ENCODE peak calls at places on chromosomes 12 and 14, in five cellular contexts. H is IMR-90, C is kidney epithelial cell, Y is fibroblast of the aortic adventitia, A is heart right ventricle. W is an unnamed sample.

GRCh38 chr12:124910561-124911478 is 3.6 kb downstream of the UBC start:
- DNase-seq in H (peak), C (no peak), Y (no peak), A (no peak), W (no peak)

GRCh38 chr12:110073049-110073831 is 24.9 kb upstream of the C12orf76 start:
- DNase-seq in H (no peak), C (no peak), Y (no peak), A (peak), W (no peak)

GRCh38 chr12:78674311-78675085 is 190.1 kb upstream of the SYT1 start:
- DNase-seq in H (peak), C (no peak), Y (peak), A (no peak), W (no peak)

GRCh38 chr12:77113971-77114370 is 48.6 kb upstream of the E2F7 start:
- DNase-seq in H (peak), C (no peak), Y (no peak), A (no peak), W (no peak)

GRCh38 chr12:14999421-15000047 is 26.7 kb downstream of the PDE6H start:
- DNase-seq in H (no peak), C (no peak), Y (peak), A (no peak), W (peak)

GRCh38 chr14:99797231-99797630 is 4.0 kb downstream of the EML1 start:
- DNase-seq in H (no peak), C (no peak), Y (no peak), A (no peak), W (no peak)

GRCh38 chr12:34396006-34396860 is 373.9 kb downstream of the ALG10 start:
- DNase-seq in H (no peak), C (no peak), Y (no peak), A (no peak), W (no peak)

GRCh38 chr14:65904988-65905387 is 492.5 kb downstream of the FUT8 start:
- DNase-seq in H (no peak), C (no peak), Y (no peak), A (no peak), W (no peak)

GRCh38 chr12:106301611-106302321 is 767 bp upstream of the TCP11L2 start:
- DNase-seq in H (peak), C (no peak), Y (peak), A (peak), W (no peak)

GRCh38 chr12:28463396-28463795 is 273.1 kb downstream of the CCDC91 start:
- DNase-seq in H (no peak), C (no peak), Y (no peak), A (no peak), W (no peak)

GRCh38 chr12:114476159-114476558 is 70.2 kb upstream of the TBX5 start:
- DNase-seq in H (peak), C (no peak), Y (peak), A (no peak), W (no peak)

GRCh38 chr12:76962099-76962498 is 83.3 kb upstream of the CSRP2 start:
- DNase-seq in H (no peak), C (no peak), Y (no peak), A (no peak), W (no peak)

GRCh38 chr12:85188609-85189008 is 91.4 kb upstream of the ALX1 start:
- DNase-seq in H (no peak), C (no peak), Y (no peak), A (no peak), W (no peak)

GRCh38 chr12:26001530-26001929 is 43.0 kb downstream of the RASSF8 start:
- DNase-seq in H (no peak), C (no peak), Y (no peak), A (no peak), W (no peak)

GRCh38 chr12:13194462-13195110 is 1.9 kb upstream of the EMP1 start:
- DNase-seq in H (no peak), C (no peak), Y (peak), A (no peak), W (no peak)

GRCh38 chr12:122850695-122851350 is 15.6 kb downstream of the HIP1R start:
- DNase-seq in H (peak), C (no peak), Y (no peak), A (no peak), W (no peak)

GRCh38 chr14:61581955-61582615 is 113.2 kb upstream of the HIF1A start:
- DNase-seq in H (no peak), C (no peak), Y (peak), A (peak), W (no peak)

GRCh38 chr12:113667667-113668356 is 196.1 kb upstream of the LHX5 start:
- DNase-seq in H (no peak), C (no peak), Y (no peak), A (no peak), W (no peak)

GRCh38 chr12:124454735-124455134 is 112.7 kb downstream of the NCOR2 start:
- DNase-seq in H (no peak), C (no peak), Y (peak), A (no peak), W (no peak)

GRCh38 chr12:44930972-44931600 is 55.0 kb upstream of the NELL2 start:
- DNase-seq in H (peak), C (peak), Y (peak), A (no peak), W (peak)

GRCh38 chr12:128111333-128111732 is 155.6 kb upstream of the TMEM132C start:
- DNase-seq in H (no peak), C (no peak), Y (no peak), A (no peak), W (no peak)

GRCh38 chr14:73777420-73777819 is 63.2 kb upstream of the PNMA1 start:
- DNase-seq in H (no peak), C (no peak), Y (no peak), A (no peak), W (no peak)

GRCh38 chr12:127822743-127823433 is 444.1 kb upstream of the TMEM132C start:
- DNase-seq in H (no peak), C (no peak), Y (peak), A (peak), W (no peak)

GRCh38 chr12:92745874-92746553 is 43.2 kb downstream of the PLEKHG7 start:
- DNase-seq in H (peak), C (peak), Y (peak), A (peak), W (peak)

GRCh38 chr12:31906581-31907286 is 52.5 kb upstream of the RESF1 start:
- DNase-seq in H (no peak), C (no peak), Y (no peak), A (no peak), W (no peak)

GRCh38 chr14:76228138-76228537 is 76.4 kb downstream of the GPATCH2L start:
- DNase-seq in H (no peak), C (no peak), Y (no peak), A (no peak), W (no peak)

GRCh38 chr14:24307156-24307574 is 612 bp downstream of the CIDEB start:
- DNase-seq in H (no peak), C (no peak), Y (no peak), A (no peak), W (no peak)

GRCh38 chr12:70637686-70638085 is 457 bp upstream of the PTPRB start:
- DNase-seq in H (no peak), C (no peak), Y (no peak), A (no peak), W (no peak)

GRCh38 chr14:33800735-33801163 is 150.1 kb downstream of the EGLN3 start:
- DNase-seq in H (no peak), C (no peak), Y (no peak), A (no peak), W (no peak)

GRCh38 chr12:18747960-18748359 is 10.0 kb downstream of the CAPZA3 start:
- DNase-seq in H (peak), C (peak), Y (peak), A (no peak), W (peak)

GRCh38 chr12:22687677-22688076 is 62.7 kb downstream of the ETNK1 start:
- DNase-seq in H (peak), C (peak), Y (peak), A (no peak), W (peak)

GRCh38 chr12:96190403-96191170 is 3.6 kb upstream of the ELK3 start:
- DNase-seq in H (peak), C (no peak), Y (peak), A (no peak), W (no peak)

GRCh38 chr14:65239897-65240296 is 137.6 kb upstream of the MAX start:
- DNase-seq in H (no peak), C (no peak), Y (no peak), A (no peak), W (no peak)

GRCh38 chr12:31355747-31356107 is 29.8 kb upstream of the SINHCAF start:
- DNase-seq in H (no peak), C (no peak), Y (no peak), A (no peak), W (no peak)

GRCh38 chr12:20319374-20319773 is 49.0 kb upstream of the PDE3A start:
- DNase-seq in H (no peak), C (no peak), Y (no peak), A (peak), W (no peak)
- H3K4me3 ChIP-seq in H (no peak), C (no peak), Y (no peak), A (peak), W (no peak)

GRCh38 chr12:1796515-1797010 is 23.8 kb upstream of the LRTM2 start:
- DNase-seq in H (no peak), C (no peak), Y (no peak), A (no peak), W (no peak)

GRCh38 chr12:1798734-1799067 is 21.7 kb upstream of the LRTM2 start:
- DNase-seq in H (no peak), C (no peak), Y (no peak), A (no peak), W (no peak)

GRCh38 chr12:1795785-1796514 is 24.4 kb upstream of the LRTM2 start:
- DNase-seq in H (peak), C (peak), Y (peak), A (peak), W (no peak)

GRCh38 chr12:1797991-1798733 is 22.2 kb upstream of the LRTM2 start:
- DNase-seq in H (no peak), C (no peak), Y (no peak), A (no peak), W (no peak)

DNA sequence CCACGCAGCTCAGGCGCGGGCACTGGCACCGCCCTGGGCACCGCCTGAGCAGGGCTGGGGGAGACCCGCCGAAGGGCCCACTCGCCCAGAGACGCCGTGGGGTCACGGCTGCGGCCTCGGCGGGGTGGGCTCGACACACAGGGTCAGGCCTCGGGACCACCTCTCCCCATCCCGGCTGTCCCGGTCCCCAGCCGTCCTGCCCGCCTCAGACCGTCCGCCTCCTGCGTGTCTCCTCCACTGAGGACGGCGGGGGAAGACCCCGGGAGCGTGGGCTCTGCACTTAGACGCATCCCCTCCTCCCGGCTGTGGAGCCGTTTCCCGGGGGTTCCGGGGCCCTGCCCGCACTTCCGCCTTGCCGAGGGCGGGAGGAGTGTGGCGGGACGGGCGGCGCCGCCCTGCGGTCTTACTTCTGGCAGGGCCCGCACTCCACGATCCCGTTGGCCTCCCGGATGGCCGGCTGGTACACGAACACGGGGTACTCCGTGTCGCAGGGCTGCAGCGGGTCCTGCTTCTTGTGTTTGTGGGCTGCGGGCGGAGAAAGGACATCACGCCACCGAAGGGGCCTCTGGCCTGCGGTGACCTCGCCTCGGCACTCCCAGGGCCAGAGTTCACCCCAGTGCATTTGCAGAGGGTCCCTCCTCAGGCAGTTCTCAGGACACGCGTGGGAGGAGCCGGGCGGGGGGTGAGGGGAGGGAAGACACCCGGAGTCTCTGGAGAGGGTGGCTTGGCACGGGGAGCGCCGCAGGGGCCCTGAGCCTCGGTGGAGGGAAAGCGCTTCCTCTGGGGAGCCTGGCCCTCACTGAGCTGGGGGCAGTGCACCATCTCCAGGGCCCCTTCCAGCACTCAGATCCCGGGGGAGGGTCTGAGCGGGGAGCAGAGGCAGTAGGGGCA is 23.1 kb upstream of the LRTM2 start:
- DNase-seq in H (no peak), C (no peak), Y (no peak), A (peak), W (no peak)
- H3K4me3 ChIP-seq in H (no peak), C (peak), Y (peak), A (peak), W (peak)

GRCh38 chr14:58292192-58292591 is 6.2 kb upstream of the ARID4A start:
- DNase-seq in H (no peak), C (no peak), Y (peak), A (no peak), W (no peak)
- H3K4me3 ChIP-seq in H (no peak), C (no peak), Y (no peak), A (no peak), W (no peak)

GRCh38 chr12:58914457-58914856 is 5.8 kb downstream of the LRIG3 start:
- DNase-seq in H (no peak), C (no peak), Y (no peak), A (no peak), W (no peak)
- H3K4me3 ChIP-seq in H (no peak), C (no peak), Y (no peak), A (no peak), W (no peak)

GRCh38 chr12:47822386-47822785 is 2.7 kb upstream of the HDAC7 start:
- DNase-seq in H (no peak), C (no peak), Y (no peak), A (no peak), W (no peak)

GRCh38 chr12:47820631-47821345 is 1.1 kb upstream of the HDAC7 start:
- DNase-seq in H (peak), C (peak), Y (peak), A (peak), W (peak)

GRCh38 chr12:47822863-47823262 is 3.2 kb upstream of the HDAC7 start:
- DNase-seq in H (no peak), C (no peak), Y (no peak), A (no peak), W (no peak)

GRCh38 chr12:47819902-47820630 is at the start of gene HDAC7:
- DNase-seq in H (peak), C (no peak), Y (peak), A (peak), W (no peak)

DNA sequence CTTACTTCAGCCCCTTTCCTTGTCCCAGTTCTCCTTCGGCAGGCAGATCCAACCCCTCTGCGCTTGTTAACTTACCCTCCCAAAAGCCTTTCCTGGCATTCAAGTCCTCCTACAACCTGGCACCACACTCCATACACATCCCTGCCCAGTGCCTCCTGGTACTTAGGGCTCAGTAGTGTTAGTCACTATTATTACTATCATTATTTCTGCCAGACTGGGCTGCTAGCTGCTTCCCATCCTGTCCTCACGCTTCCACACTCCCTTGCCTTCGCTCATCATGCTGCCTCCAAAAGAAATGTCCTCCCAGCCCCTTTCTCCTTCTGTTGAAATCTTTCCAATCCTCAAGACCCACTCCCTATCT is 1.6 kb upstream of the HDAC7 start:
- DNase-seq in H (no peak), C (no peak), Y (no peak), A (no peak), W (no peak)
- H3K4me3 ChIP-seq in H (no peak), C (no peak), Y (no peak), A (peak), W (peak)

GRCh38 chr14:69612759-69613145 is 1.4 kb downstream of the SUSD6 start:
- DNase-seq in H (no peak), C (no peak), Y (peak), A (no peak), W (no peak)

GRCh38 chr14:69612014-69612758 is 790 bp downstream of the SUSD6 start:
- DNase-seq in H (peak), C (no peak), Y (no peak), A (no peak), W (no peak)

GRCh38 chr14:69610859-69611263 is 535 bp upstream of the SUSD6 start:
- DNase-seq in H (no peak), C (no peak), Y (no peak), A (no peak), W (no peak)

GRCh38 chr14:69610020-69610858 is 1.2 kb upstream of the SUSD6 start:
- DNase-seq in H (no peak), C (no peak), Y (no peak), A (no peak), W (no peak)

GRCh38 chr14:69611264-69612013 is at the start of gene SUSD6:
- DNase-seq in H (peak), C (peak), Y (peak), A (peak), W (no peak)
- H3K4me3 ChIP-seq in H (peak), C (peak), Y (peak), A (peak), W (peak)

GRCh38 chr12:102961488-102961801 is 4.0 kb downstream of the ASCL1 start:
- DNase-seq in H (no peak), C (no peak), Y (no peak), A (no peak), W (no peak)
- H3K4me3 ChIP-seq in H (no peak), C (no peak), Y (no peak), A (no peak), W (no peak)

GRCh38 chr12:120115692-120116442 is 686 bp downstream of the RAB35 start:
- DNase-seq in H (peak), C (no peak), Y (peak), A (no peak), W (no peak)
- H3K4me3 ChIP-seq in H (peak), C (peak), Y (peak), A (peak), W (peak)